ENCODE peak calls at places on chromosome 2, in six cellular contexts. B, X, G, V, L and E are unnamed samples.

GRCh38 chr2:229080172-229080571 is 190.9 kb downstream of the PID1 start:
- DNase-seq in B (no peak), X (no peak), L (no peak), G (no peak), V (no peak), E (no peak)

GRCh38 chr2:182133195-182133891 is 147.7 kb downstream of the PPP1R1C start:
- DNase-seq in B (peak; percentile 66), L (no peak), V (no peak), X (no peak), G (no peak), E (peak; percentile 31)

GRCh38 chr2:13522917-13523821 is 806.4 kb downstream of the TRIB2 start:
- DNase-seq in G (peak; percentile 24), V (no peak), X (no peak), L (no peak), B (no peak), E (no peak)

GRCh38 chr2:162840598-162841246 is 2.2 kb upstream of the KCNH7 start:
- DNase-seq in B (peak; percentile 62), V (no peak), L (peak; percentile 18), X (peak; percentile 0), G (peak; percentile 31), E (peak; percentile 24)

GRCh38 chr2:241001413-241002274 is 3.2 kb downstream of the SNED1 start:
- DNase-seq in L (no peak), B (no peak), V (no peak), G (no peak), X (no peak), E (no peak)

GRCh38 chr2:137208361-137208973 is 443.1 kb downstream of the THSD7B start:
- DNase-seq in V (no peak), X (peak; percentile 57), L (no peak), B (peak; percentile 82), G (no peak), E (no peak)

GRCh38 chr2:201452058-201452736 is 657 bp downstream of the STRADB start:
- DNase-seq in G (no peak), X (no peak), L (no peak), V (no peak), B (peak; percentile 39), E (no peak)

GRCh38 chr2:226352941-226353558 is 446.6 kb downstream of the IRS1 start:
- DNase-seq in V (no peak), G (no peak), B (no peak), X (no peak), L (no peak), E (no peak)

GRCh38 chr2:29065479-29065847 is 8.9 kb downstream of the PCARE start:
- DNase-seq in X (no peak), V (no peak), G (no peak), B (no peak), L (peak; percentile 80), E (no peak)

GRCh38 chr2:85600235-85600575 is 2.3 kb downstream of the TMEM150A start:
- DNase-seq in L (no peak), X (no peak), G (no peak), B (no peak), V (no peak), E (no peak)

GRCh38 chr2:84223191-84223590 is 235.9 kb downstream of the SUCLG1 start:
- DNase-seq in V (no peak), L (no peak), G (no peak), X (no peak), B (no peak), E (no peak)

GRCh38 chr2:177883177-177883576 is 189.4 kb downstream of the PDE11A start:
- DNase-seq in X (no peak), G (no peak), L (no peak), V (no peak), B (no peak), E (no peak)

GRCh38 chr2:192029089-192029488 is 165.6 kb downstream of the TMEFF2 start:
- DNase-seq in V (no peak), L (no peak), G (no peak), X (no peak), B (peak; percentile 26), E (no peak)

GRCh38 chr2:233600361-233600760 is 17.1 kb upstream of the UGT1A8 start:
- DNase-seq in L (no peak), G (no peak), V (no peak), B (no peak), X (no peak), E (no peak)

GRCh38 chr2:20015482-20016083 is 3.1 kb upstream of the MATN3 start:
- DNase-seq in V (no peak), L (no peak), X (peak; percentile 27), B (peak; percentile 77), G (peak; percentile 74), E (peak; percentile 51)

GRCh38 chr2:168194784-168195522 is 52.4 kb downstream of the STK39 start:
- DNase-seq in B (peak; percentile 82), X (peak; percentile 61), V (no peak), G (peak; percentile 65), L (no peak), E (no peak)